ENCODE peak calls at places on chromosomes 5 and 9, in seven cellular contexts. One of them, this sample, is unnamed.

GRCh38 chr5:10648806-10649517 is 85.1 kb downstream of the ANKRD33B start:
- DNase-seq in AG10803: no peak
- DNase-seq in epithelial cell of esophagus: no peak
- DNase-seq in GM04504: no peak
- DNase-seq in GM03348: no peak
- DNase-seq in cardiac fibroblast: no peak
- DNase-seq in colonic mucosa: no peak
- DNase-seq in this sample: no peak

GRCh38 chr9:85900504-85901201 is 40.3 kb upstream of the NAA35 start:
- DNase-seq in AG10803: peak
- DNase-seq in epithelial cell of esophagus: peak
- DNase-seq in GM04504: peak
- DNase-seq in GM03348: peak
- DNase-seq in cardiac fibroblast: peak
- DNase-seq in colonic mucosa: peak
- DNase-seq in this sample: peak

GRCh38 chr5:60102961-60103683 is 209.6 kb upstream of the PDE4D start:
- DNase-seq in AG10803: peak
- DNase-seq in epithelial cell of esophagus: peak
- DNase-seq in GM04504: peak
- DNase-seq in GM03348: no peak
- DNase-seq in cardiac fibroblast: peak
- DNase-seq in colonic mucosa: no peak
- DNase-seq in this sample: no peak

GRCh38 chr5:78293856-78294249 is 645 bp downstream of the AP3B1 start:
- DNase-seq in AG10803: no peak
- DNase-seq in epithelial cell of esophagus: peak
- DNase-seq in GM04504: no peak
- DNase-seq in GM03348: peak
- DNase-seq in cardiac fibroblast: peak
- DNase-seq in colonic mucosa: no peak
- DNase-seq in this sample: peak

GRCh38 chr9:73081979-73082657 is 69.5 kb upstream of the ANXA1 start:
- DNase-seq in AG10803: peak
- DNase-seq in epithelial cell of esophagus: peak
- DNase-seq in GM04504: peak
- DNase-seq in GM03348: peak
- DNase-seq in cardiac fibroblast: peak
- DNase-seq in colonic mucosa: no peak
- DNase-seq in this sample: peak

GRCh38 chr9:132797861-132798659 is 80.0 kb downstream of the AK8 start:
- DNase-seq in AG10803: peak
- DNase-seq in epithelial cell of esophagus: no peak
- DNase-seq in GM04504: no peak
- DNase-seq in GM03348: no peak
- DNase-seq in cardiac fibroblast: peak
- DNase-seq in colonic mucosa: no peak
- DNase-seq in this sample: no peak

GRCh38 chr9:34993502-34994428 is 4.2 kb downstream of the DNAJB5 start:
- DNase-seq in AG10803: peak
- DNase-seq in epithelial cell of esophagus: peak
- DNase-seq in GM04504: no peak
- DNase-seq in GM03348: peak
- DNase-seq in cardiac fibroblast: peak
- DNase-seq in colonic mucosa: peak
- DNase-seq in this sample: peak

GRCh38 chr9:133855802-133856592 is 117.8 kb upstream of the SARDH start:
- DNase-seq in AG10803: peak
- DNase-seq in epithelial cell of esophagus: peak
- DNase-seq in GM04504: peak
- DNase-seq in GM03348: no peak
- DNase-seq in cardiac fibroblast: peak
- DNase-seq in colonic mucosa: peak
- DNase-seq in this sample: no peak

GRCh38 chr9:135252980-135253304 is 165.5 kb downstream of the OLFM1 start:
- DNase-seq in AG10803: no peak
- DNase-seq in epithelial cell of esophagus: no peak
- DNase-seq in GM04504: no peak
- DNase-seq in GM03348: no peak
- DNase-seq in cardiac fibroblast: no peak
- DNase-seq in colonic mucosa: no peak
- DNase-seq in this sample: no peak

GRCh38 chr5:14240366-14240765 is 97.2 kb downstream of the TRIO start:
- DNase-seq in AG10803: peak
- DNase-seq in epithelial cell of esophagus: no peak
- DNase-seq in GM04504: peak
- DNase-seq in GM03348: peak
- DNase-seq in cardiac fibroblast: peak
- DNase-seq in colonic mucosa: no peak
- DNase-seq in this sample: no peak

GRCh38 chr9:84140535-84141101 is 160.0 kb downstream of the RMI1 start:
- DNase-seq in AG10803: no peak
- DNase-seq in epithelial cell of esophagus: no peak
- DNase-seq in GM04504: no peak
- DNase-seq in GM03348: no peak
- DNase-seq in cardiac fibroblast: no peak
- DNase-seq in colonic mucosa: peak
- DNase-seq in this sample: peak

GRCh38 chr5:119578937-119579336 is 50.4 kb upstream of the FAM170A start:
- DNase-seq in AG10803: peak
- DNase-seq in epithelial cell of esophagus: peak
- DNase-seq in GM04504: no peak
- DNase-seq in GM03348: no peak
- DNase-seq in cardiac fibroblast: peak
- DNase-seq in colonic mucosa: no peak
- DNase-seq in this sample: no peak

GRCh38 chr5:161988069-161988468 is 79.5 kb upstream of the GABRG2 start:
- DNase-seq in AG10803: no peak
- DNase-seq in epithelial cell of esophagus: no peak
- DNase-seq in GM04504: no peak
- DNase-seq in GM03348: no peak
- DNase-seq in cardiac fibroblast: no peak
- DNase-seq in colonic mucosa: no peak
- DNase-seq in this sample: no peak

GRCh38 chr9:119375892-119376291 is 6.7 kb upstream of the BRINP1 start:
- DNase-seq in AG10803: peak
- DNase-seq in epithelial cell of esophagus: peak
- DNase-seq in GM04504: no peak
- DNase-seq in GM03348: peak
- DNase-seq in cardiac fibroblast: peak
- DNase-seq in colonic mucosa: no peak
- DNase-seq in this sample: no peak

GRCh38 chr9:129665008-129665771 is at the start of gene PRRX2:
- DNase-seq in AG10803: peak
- DNase-seq in epithelial cell of esophagus: no peak
- DNase-seq in GM04504: peak
- DNase-seq in GM03348: peak
- DNase-seq in cardiac fibroblast: no peak
- DNase-seq in colonic mucosa: no peak
- DNase-seq in this sample: peak

This sample was measured in GM13976.